ENCODE peak calls at places on chromosomes 5 and 9, in eight cellular contexts. One of them, this sample, is unnamed.

GRCh38 chr5:159419567-159419966 is 89.3 kb upstream of the IL12B start:
- DNase-seq in colonic mucosa: no peak
- DNase-seq in stomach: no peak
- DNase-seq in H9: peak
- DNase-seq in uterus: no peak
- DNase-seq in endothelial cell of umbilical vein: no peak
- DNase-seq in neural progenitor cell: no peak
- DNase-seq in Panc1: no peak
- DNase-seq in this sample: no peak

GRCh38 chr5:77993799-77994318 is 217.7 kb upstream of the TBCA start:
- DNase-seq in uterus: no peak
- DNase-seq in Panc1: no peak
- DNase-seq in stomach: no peak
- DNase-seq in endothelial cell of umbilical vein: no peak
- DNase-seq in neural progenitor cell: peak
- DNase-seq in colonic mucosa: no peak
- DNase-seq in H9: no peak
- DNase-seq in this sample: no peak

GRCh38 chr5:31944683-31945445 is 229.3 kb downstream of the GOLPH3 start:
- DNase-seq in Panc1: no peak
- DNase-seq in colonic mucosa: no peak
- DNase-seq in stomach: peak
- DNase-seq in H9: no peak
- DNase-seq in uterus: no peak
- DNase-seq in endothelial cell of umbilical vein: no peak
- DNase-seq in neural progenitor cell: no peak
- DNase-seq in this sample: no peak

GRCh38 chr5:96439477-96440184 is 6.6 kb upstream of the PCSK1 start:
- DNase-seq in endothelial cell of umbilical vein: peak
- DNase-seq in H9: no peak
- DNase-seq in colonic mucosa: no peak
- DNase-seq in neural progenitor cell: no peak
- DNase-seq in stomach: no peak
- DNase-seq in Panc1: no peak
- DNase-seq in uterus: no peak
- DNase-seq in this sample: no peak

GRCh38 chr5:135075621-135076585 is 41.9 kb upstream of the PITX1 start:
- DNase-seq in endothelial cell of umbilical vein: no peak
- DNase-seq in neural progenitor cell: no peak
- DNase-seq in Panc1: no peak
- DNase-seq in uterus: no peak
- DNase-seq in H9: no peak
- DNase-seq in colonic mucosa: no peak
- DNase-seq in stomach: no peak
- DNase-seq in this sample: no peak

GRCh38 chr5:76439929-76440328 is 36.8 kb downstream of the IQGAP2 start:
- DNase-seq in neural progenitor cell: no peak
- DNase-seq in colonic mucosa: no peak
- DNase-seq in stomach: no peak
- DNase-seq in Panc1: no peak
- DNase-seq in H9: no peak
- DNase-seq in uterus: no peak
- DNase-seq in endothelial cell of umbilical vein: no peak
- DNase-seq in this sample: no peak

GRCh38 chr9:35859310-35859994 is 10.7 kb downstream of the OR13J1 start:
- DNase-seq in Panc1: no peak
- DNase-seq in stomach: peak
- DNase-seq in H9: no peak
- DNase-seq in neural progenitor cell: no peak
- DNase-seq in colonic mucosa: no peak
- DNase-seq in endothelial cell of umbilical vein: no peak
- DNase-seq in uterus: no peak
- DNase-seq in this sample: peak

GRCh38 chr9:18606281-18606680 is 132.3 kb downstream of the ADAMTSL1 start:
- DNase-seq in neural progenitor cell: no peak
- DNase-seq in colonic mucosa: no peak
- DNase-seq in H9: no peak
- DNase-seq in endothelial cell of umbilical vein: peak
- DNase-seq in Panc1: no peak
- DNase-seq in stomach: no peak
- DNase-seq in uterus: no peak
- DNase-seq in this sample: no peak

GRCh38 chr5:133059621-133060020 is 7.8 kb downstream of the HSPA4 start:
- DNase-seq in H9: no peak
- DNase-seq in neural progenitor cell: no peak
- DNase-seq in colonic mucosa: no peak
- DNase-seq in stomach: no peak
- DNase-seq in Panc1: no peak
- DNase-seq in endothelial cell of umbilical vein: no peak
- DNase-seq in uterus: no peak
- DNase-seq in this sample: no peak

GRCh38 chr9:133403766-133404439 is 13.9 kb downstream of the REXO4 start:
- DNase-seq in uterus: no peak
- DNase-seq in neural progenitor cell: peak
- DNase-seq in endothelial cell of umbilical vein: peak
- DNase-seq in colonic mucosa: peak
- DNase-seq in Panc1: no peak
- DNase-seq in H9: peak
- DNase-seq in stomach: peak
- DNase-seq in this sample: peak

GRCh38 chr5:345404-346195 is 24.1 kb downstream of the AHRR start:
- DNase-seq in Panc1: no peak
- DNase-seq in stomach: no peak
- DNase-seq in neural progenitor cell: no peak
- DNase-seq in colonic mucosa: no peak
- DNase-seq in H9: peak
- DNase-seq in endothelial cell of umbilical vein: no peak
- DNase-seq in uterus: no peak
- DNase-seq in this sample: no peak

GRCh38 chr5:151251621-151252020 is 1.4 kb upstream of the GM2A start:
- DNase-seq in uterus: no peak
- DNase-seq in neural progenitor cell: no peak
- DNase-seq in Panc1: no peak
- DNase-seq in endothelial cell of umbilical vein: no peak
- DNase-seq in H9: no peak
- DNase-seq in colonic mucosa: no peak
- DNase-seq in stomach: no peak
- DNase-seq in this sample: no peak

GRCh38 chr5:137061382-137061781 is 437.7 kb downstream of the SPOCK1 start:
- DNase-seq in Panc1: no peak
- DNase-seq in colonic mucosa: no peak
- DNase-seq in uterus: no peak
- DNase-seq in endothelial cell of umbilical vein: peak
- DNase-seq in stomach: no peak
- DNase-seq in H9: no peak
- DNase-seq in neural progenitor cell: no peak
- DNase-seq in this sample: no peak

GRCh38 chr9:120873512-120873911 is 3.5 kb downstream of the PHF19 start:
- DNase-seq in endothelial cell of umbilical vein: no peak
- DNase-seq in colonic mucosa: no peak
- DNase-seq in H9: peak
- DNase-seq in uterus: no peak
- DNase-seq in neural progenitor cell: no peak
- DNase-seq in Panc1: no peak
- DNase-seq in stomach: no peak
- DNase-seq in this sample: no peak

GRCh38 chr5:86909896-86910295 is 292.2 kb downstream of the COX7C start:
- DNase-seq in neural progenitor cell: no peak
- DNase-seq in Panc1: peak
- DNase-seq in H9: no peak
- DNase-seq in endothelial cell of umbilical vein: no peak
- DNase-seq in colonic mucosa: no peak
- DNase-seq in stomach: no peak
- DNase-seq in uterus: no peak
- DNase-seq in this sample: no peak

GRCh38 chr9:127575875-127576778 is 36.0 kb upstream of the STXBP1 start:
- DNase-seq in H9: no peak
- DNase-seq in stomach: no peak
- DNase-seq in neural progenitor cell: no peak
- DNase-seq in Panc1: no peak
- DNase-seq in colonic mucosa: peak
- DNase-seq in endothelial cell of umbilical vein: no peak
- DNase-seq in uterus: no peak
- DNase-seq in this sample: no peak

GRCh38 chr5:68114641-68115040 is 100.9 kb upstream of the PIK3R1 start:
- DNase-seq in colonic mucosa: no peak
- DNase-seq in H9: no peak
- DNase-seq in uterus: no peak
- DNase-seq in Panc1: no peak
- DNase-seq in endothelial cell of umbilical vein: no peak
- DNase-seq in neural progenitor cell: no peak
- DNase-seq in stomach: no peak
- DNase-seq in this sample: no peak

GRCh38 chr5:129500101-129500500 is 40.0 kb downstream of the ADAMTS19 start:
- DNase-seq in stomach: no peak
- DNase-seq in neural progenitor cell: no peak
- DNase-seq in colonic mucosa: no peak
- DNase-seq in endothelial cell of umbilical vein: no peak
- DNase-seq in H9: no peak
- DNase-seq in Panc1: no peak
- DNase-seq in uterus: no peak
- DNase-seq in this sample: no peak

GRCh38 chr9:123043081-123043939 is 9.8 kb downstream of the GPR21 start:
- DNase-seq in stomach: no peak
- DNase-seq in H9: no peak
- DNase-seq in uterus: no peak
- DNase-seq in colonic mucosa: no peak
- DNase-seq in Panc1: no peak
- DNase-seq in endothelial cell of umbilical vein: peak
- DNase-seq in neural progenitor cell: no peak
- DNase-seq in this sample: no peak

GRCh38 chr9:36866840-36867239 is 167.2 kb downstream of the PAX5 start:
- DNase-seq in uterus: no peak
- DNase-seq in Panc1: no peak
- DNase-seq in stomach: no peak
- DNase-seq in H9: no peak
- DNase-seq in neural progenitor cell: no peak
- DNase-seq in colonic mucosa: no peak
- DNase-seq in endothelial cell of umbilical vein: no peak
- DNase-seq in this sample: no peak
- TF ChIP-seq CTCF in uterus: no peak
- TF ChIP-seq CTCF in Panc1: no peak
- TF ChIP-seq CTCF in stomach: no peak
- TF ChIP-seq CTCF in H9: peak
- TF ChIP-seq CTCF in neural progenitor cell: peak
- TF ChIP-seq CTCF in colonic mucosa: no peak
- TF ChIP-seq CTCF in endothelial cell of umbilical vein: no peak
- TF ChIP-seq CTCF in this sample: no peak

GRCh38 chr5:33299621-33300208 is 141.1 kb upstream of the TARS1 start:
- DNase-seq in neural progenitor cell: peak
- DNase-seq in colonic mucosa: no peak
- DNase-seq in endothelial cell of umbilical vein: peak
- DNase-seq in uterus: no peak
- DNase-seq in Panc1: peak
- DNase-seq in H9: no peak
- DNase-seq in stomach: no peak
- DNase-seq in this sample: no peak
- TF ChIP-seq CTCF in neural progenitor cell: peak
- TF ChIP-seq CTCF in colonic mucosa: peak
- TF ChIP-seq CTCF in endothelial cell of umbilical vein: peak
- TF ChIP-seq CTCF in uterus: peak
- TF ChIP-seq CTCF in Panc1: peak
- TF ChIP-seq CTCF in H9: peak
- TF ChIP-seq CTCF in stomach: peak
- TF ChIP-seq CTCF in this sample: no peak

GRCh38 chr5:53607896-53608295 is 47.5 kb downstream of the NDUFS4 start:
- DNase-seq in neural progenitor cell: no peak
- DNase-seq in endothelial cell of umbilical vein: no peak
- DNase-seq in colonic mucosa: no peak
- DNase-seq in Panc1: no peak
- DNase-seq in uterus: no peak
- DNase-seq in H9: no peak
- DNase-seq in stomach: no peak
- DNase-seq in this sample: no peak
- TF ChIP-seq CTCF in neural progenitor cell: no peak
- TF ChIP-seq CTCF in endothelial cell of umbilical vein: no peak
- TF ChIP-seq CTCF in colonic mucosa: no peak
- TF ChIP-seq CTCF in Panc1: no peak
- TF ChIP-seq CTCF in uterus: no peak
- TF ChIP-seq CTCF in H9: no peak
- TF ChIP-seq CTCF in stomach: no peak
- TF ChIP-seq CTCF in this sample: no peak

DNA sequence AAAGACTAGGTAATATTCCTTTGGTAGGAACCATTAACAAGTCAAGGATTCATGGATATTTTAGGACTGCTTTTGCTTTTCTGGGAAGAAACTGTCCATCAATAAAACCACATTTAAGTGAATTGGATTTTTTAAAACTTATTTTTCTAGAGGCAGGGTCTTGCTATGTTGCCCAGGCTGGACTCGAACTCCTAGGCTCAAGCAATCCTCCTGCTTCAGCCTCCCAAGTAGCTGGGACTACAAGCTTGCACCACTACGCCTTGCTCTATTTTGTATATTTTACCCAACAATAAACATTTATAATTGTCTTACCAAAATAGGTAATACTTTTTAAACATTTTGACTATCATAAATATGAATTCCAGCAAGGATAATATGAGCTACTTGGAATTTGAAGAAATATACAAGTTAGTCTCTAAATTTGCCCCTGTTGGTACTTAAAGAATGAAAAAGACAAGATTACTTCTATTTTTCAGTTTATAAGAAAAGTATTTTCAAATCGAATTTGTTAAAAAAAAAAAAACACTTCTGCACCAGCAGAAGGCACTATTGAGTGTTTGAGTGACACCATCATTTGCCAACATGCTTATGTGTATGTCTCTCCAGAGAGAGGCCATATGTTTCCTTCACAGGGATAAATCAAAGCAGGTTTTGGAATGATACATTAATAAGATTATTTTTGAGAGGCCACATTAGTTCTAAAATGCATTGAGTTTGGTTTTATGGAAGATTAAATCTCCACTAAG is 60.0 kb upstream of the CARTPT start:
- DNase-seq in Panc1: no peak
- DNase-seq in stomach: no peak
- DNase-seq in H9: no peak
- DNase-seq in neural progenitor cell: no peak
- DNase-seq in endothelial cell of umbilical vein: peak
- DNase-seq in uterus: no peak
- DNase-seq in colonic mucosa: no peak
- DNase-seq in this sample: no peak
- TF ChIP-seq CTCF in Panc1: peak
- TF ChIP-seq CTCF in stomach: no peak
- TF ChIP-seq CTCF in H9: peak
- TF ChIP-seq CTCF in neural progenitor cell: peak
- TF ChIP-seq CTCF in endothelial cell of umbilical vein: no peak
- TF ChIP-seq CTCF in uterus: no peak
- TF ChIP-seq CTCF in colonic mucosa: peak
- TF ChIP-seq CTCF in this sample: no peak

DNA sequence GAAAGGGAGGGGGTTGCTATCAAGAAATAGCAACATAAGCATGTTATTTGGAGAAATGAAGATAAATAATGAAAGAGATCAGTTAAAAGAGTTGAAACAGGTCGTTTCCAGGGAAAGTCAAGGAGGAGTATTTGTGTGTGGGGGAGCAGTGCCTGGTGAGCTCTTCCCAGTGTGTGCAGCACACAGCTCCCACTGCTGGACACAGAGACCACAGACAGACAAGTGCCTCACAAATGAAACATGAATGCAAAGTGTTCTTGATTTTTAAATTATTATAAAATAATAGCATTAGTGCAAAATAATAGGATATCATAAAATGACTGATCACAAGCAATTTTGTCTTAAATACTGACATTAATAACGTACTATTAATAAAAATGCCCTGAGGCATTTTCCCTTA is 40.8 kb downstream of the LIFR start:
- DNase-seq in Panc1: no peak
- DNase-seq in colonic mucosa: no peak
- DNase-seq in neural progenitor cell: peak
- DNase-seq in H9: no peak
- DNase-seq in stomach: no peak
- DNase-seq in uterus: no peak
- DNase-seq in endothelial cell of umbilical vein: peak
- DNase-seq in this sample: no peak
- TF ChIP-seq CTCF in Panc1: peak
- TF ChIP-seq CTCF in colonic mucosa: no peak
- TF ChIP-seq CTCF in neural progenitor cell: peak
- TF ChIP-seq CTCF in H9: peak
- TF ChIP-seq CTCF in stomach: no peak
- TF ChIP-seq CTCF in uterus: peak
- TF ChIP-seq CTCF in endothelial cell of umbilical vein: peak
- TF ChIP-seq CTCF in this sample: no peak